ENCODE peak calls at places on chromosomes 6 and 20, in seven cellular contexts. One of them, this sample, is unnamed.

GRCh38 chr6:30037182-30037788 is 23.8 kb upstream of the POLR1H start:
- DNase-seq in GM12865: peak; percentile 26
- DNase-seq in neural progenitor cell: peak; percentile 30
- DNase-seq in body of pancreas: no peak
- DNase-seq in OCI-LY7: peak; percentile 35
- DNase-seq in upper lobe of left lung: no peak
- DNase-seq in fibroblast of pulmonary artery: peak; percentile 48
- DNase-seq in this sample: no peak

GRCh38 chr6:137370871-137371633 is 123.1 kb downstream of the OLIG3 start:
- DNase-seq in GM12865: peak; percentile 71
- DNase-seq in neural progenitor cell: no peak
- DNase-seq in body of pancreas: no peak
- DNase-seq in OCI-LY7: peak; percentile 46
- DNase-seq in upper lobe of left lung: no peak
- DNase-seq in fibroblast of pulmonary artery: no peak
- DNase-seq in this sample: peak; percentile 40

GRCh38 chr6:22231616-22232015 is 65.2 kb downstream of the PRL start:
- DNase-seq in GM12865: no peak
- DNase-seq in neural progenitor cell: no peak
- DNase-seq in body of pancreas: no peak
- DNase-seq in OCI-LY7: no peak
- DNase-seq in upper lobe of left lung: no peak
- DNase-seq in fibroblast of pulmonary artery: no peak
- DNase-seq in this sample: no peak

GRCh38 chr6:13722880-13723279 is 11.2 kb upstream of the RANBP9 start:
- DNase-seq in GM12865: no peak
- DNase-seq in neural progenitor cell: no peak
- DNase-seq in body of pancreas: no peak
- DNase-seq in OCI-LY7: no peak
- DNase-seq in upper lobe of left lung: no peak
- DNase-seq in fibroblast of pulmonary artery: no peak
- DNase-seq in this sample: no peak

GRCh38 chr6:160348552-160349441 is 619 bp downstream of the SLC22A3 start:
- DNase-seq in GM12865: no peak
- DNase-seq in neural progenitor cell: peak; percentile 65
- DNase-seq in body of pancreas: peak; percentile 29
- DNase-seq in OCI-LY7: no peak
- DNase-seq in upper lobe of left lung: peak; percentile 94
- DNase-seq in fibroblast of pulmonary artery: peak; percentile 35
- DNase-seq in this sample: no peak

GRCh38 chr6:84921891-84922290 is 157.5 kb upstream of the TBX18 start:
- DNase-seq in GM12865: no peak
- DNase-seq in neural progenitor cell: no peak
- DNase-seq in body of pancreas: no peak
- DNase-seq in OCI-LY7: no peak
- DNase-seq in upper lobe of left lung: no peak
- DNase-seq in fibroblast of pulmonary artery: no peak
- DNase-seq in this sample: no peak

GRCh38 chr6:11609324-11610071 is 71.9 kb downstream of the TMEM170B start:
- DNase-seq in GM12865: no peak
- DNase-seq in neural progenitor cell: peak; percentile 47
- DNase-seq in body of pancreas: no peak
- DNase-seq in OCI-LY7: no peak
- DNase-seq in upper lobe of left lung: peak; percentile 36
- DNase-seq in fibroblast of pulmonary artery: peak; percentile 97
- DNase-seq in this sample: no peak

GRCh38 chr6:82246370-82246769 is 1.2 kb downstream of the IBTK start:
- DNase-seq in GM12865: no peak
- DNase-seq in neural progenitor cell: no peak
- DNase-seq in body of pancreas: no peak
- DNase-seq in OCI-LY7: no peak
- DNase-seq in upper lobe of left lung: peak; percentile 23
- DNase-seq in fibroblast of pulmonary artery: no peak
- DNase-seq in this sample: no peak

GRCh38 chr20:49668181-49668877 is 45.3 kb downstream of the B4GALT5 start:
- DNase-seq in GM12865: peak; percentile 96
- DNase-seq in neural progenitor cell: peak; percentile 17
- DNase-seq in body of pancreas: peak; percentile 46
- DNase-seq in OCI-LY7: peak; percentile 74
- DNase-seq in upper lobe of left lung: no peak
- DNase-seq in fibroblast of pulmonary artery: no peak
- DNase-seq in this sample: peak; percentile 91

GRCh38 chr6:25054469-25054868 is 118.7 kb upstream of the RIPOR2 start:
- DNase-seq in GM12865: no peak
- DNase-seq in neural progenitor cell: no peak
- DNase-seq in body of pancreas: no peak
- DNase-seq in OCI-LY7: no peak
- DNase-seq in upper lobe of left lung: no peak
- DNase-seq in fibroblast of pulmonary artery: peak; percentile 63
- DNase-seq in this sample: no peak

GRCh38 chr20:41308290-41308691 is 9.2 kb downstream of the ZHX3 start:
- DNase-seq in GM12865: no peak
- DNase-seq in neural progenitor cell: no peak
- DNase-seq in body of pancreas: no peak
- DNase-seq in OCI-LY7: no peak
- DNase-seq in upper lobe of left lung: no peak
- DNase-seq in fibroblast of pulmonary artery: peak; percentile 96
- DNase-seq in this sample: no peak

GRCh38 chr6:78810698-78811097 is 56.7 kb upstream of the IRAK1BP1 start:
- DNase-seq in GM12865: no peak
- DNase-seq in neural progenitor cell: no peak
- DNase-seq in body of pancreas: no peak
- DNase-seq in OCI-LY7: no peak
- DNase-seq in upper lobe of left lung: no peak
- DNase-seq in fibroblast of pulmonary artery: peak; percentile 46
- DNase-seq in this sample: no peak

GRCh38 chr20:31602779-31603441 is 2.2 kb upstream of the ID1 start:
- DNase-seq in GM12865: peak; percentile 93
- DNase-seq in neural progenitor cell: no peak
- DNase-seq in body of pancreas: no peak
- DNase-seq in OCI-LY7: peak; percentile 20
- DNase-seq in upper lobe of left lung: no peak
- DNase-seq in fibroblast of pulmonary artery: peak; percentile 80
- DNase-seq in this sample: peak; percentile 59

GRCh38 chr6:15501806-15502450 is 160.9 kb downstream of the DTNBP1 start:
- DNase-seq in GM12865: no peak
- DNase-seq in neural progenitor cell: no peak
- DNase-seq in body of pancreas: peak; percentile 34
- DNase-seq in OCI-LY7: no peak
- DNase-seq in upper lobe of left lung: no peak
- DNase-seq in fibroblast of pulmonary artery: peak; percentile 93
- DNase-seq in this sample: no peak

GRCh38 chr6:36196049-36196879 is at the start of gene BRPF3:
- DNase-seq in GM12865: peak; percentile 81
- DNase-seq in neural progenitor cell: peak; percentile 92
- DNase-seq in body of pancreas: peak; percentile 85
- DNase-seq in OCI-LY7: peak; percentile 82
- DNase-seq in upper lobe of left lung: peak; percentile 97
- DNase-seq in fibroblast of pulmonary artery: peak; percentile 75
- DNase-seq in this sample: no peak

GRCh38 chr6:144797881-144798589 is 512.9 kb downstream of the UTRN start:
- DNase-seq in GM12865: no peak
- DNase-seq in neural progenitor cell: no peak
- DNase-seq in body of pancreas: no peak
- DNase-seq in OCI-LY7: no peak
- DNase-seq in upper lobe of left lung: no peak
- DNase-seq in fibroblast of pulmonary artery: peak; percentile 55
- DNase-seq in this sample: no peak

GRCh38 chr20:32358632-32358882 is 426 bp downstream of the ASXL1 start:
- DNase-seq in GM12865: no peak
- DNase-seq in neural progenitor cell: no peak
- DNase-seq in body of pancreas: no peak
- DNase-seq in OCI-LY7: no peak
- DNase-seq in upper lobe of left lung: no peak
- DNase-seq in fibroblast of pulmonary artery: no peak
- DNase-seq in this sample: no peak

GRCh38 chr6:45657243-45657642 is 279.5 kb upstream of the SUPT3H start:
- DNase-seq in GM12865: no peak
- DNase-seq in neural progenitor cell: no peak
- DNase-seq in body of pancreas: no peak
- DNase-seq in OCI-LY7: no peak
- DNase-seq in upper lobe of left lung: no peak
- DNase-seq in fibroblast of pulmonary artery: no peak
- DNase-seq in this sample: no peak

GRCh38 chr20:47801759-47802158 is 16.5 kb upstream of the SULF2 start:
- DNase-seq in GM12865: no peak
- DNase-seq in neural progenitor cell: no peak
- DNase-seq in body of pancreas: no peak
- DNase-seq in OCI-LY7: no peak
- DNase-seq in upper lobe of left lung: no peak
- DNase-seq in fibroblast of pulmonary artery: no peak
- DNase-seq in this sample: no peak

GRCh38 chr20:41001497-41001896 is 27.1 kb upstream of the TOP1 start:
- DNase-seq in GM12865: no peak
- DNase-seq in neural progenitor cell: no peak
- DNase-seq in body of pancreas: no peak
- DNase-seq in OCI-LY7: no peak
- DNase-seq in upper lobe of left lung: no peak
- DNase-seq in fibroblast of pulmonary artery: peak; percentile 52
- DNase-seq in this sample: no peak

GRCh38 chr6:6221829-6222535 is 98.5 kb downstream of the F13A1 start:
- DNase-seq in GM12865: peak; percentile 40
- DNase-seq in neural progenitor cell: peak; percentile 63
- DNase-seq in body of pancreas: peak; percentile 25
- DNase-seq in OCI-LY7: peak; percentile 59
- DNase-seq in upper lobe of left lung: no peak
- DNase-seq in fibroblast of pulmonary artery: no peak
- DNase-seq in this sample: no peak

GRCh38 chr6:164286021-164286420 is 871.5 kb downstream of the QKI start:
- DNase-seq in GM12865: no peak
- DNase-seq in neural progenitor cell: no peak
- DNase-seq in body of pancreas: no peak
- DNase-seq in OCI-LY7: no peak
- DNase-seq in upper lobe of left lung: no peak
- DNase-seq in fibroblast of pulmonary artery: peak; percentile 40
- DNase-seq in this sample: no peak

GRCh38 chr6:158575550-158575949 is 15.7 kb downstream of the TMEM181 start:
- DNase-seq in GM12865: no peak
- DNase-seq in neural progenitor cell: no peak
- DNase-seq in body of pancreas: no peak
- DNase-seq in OCI-LY7: no peak
- DNase-seq in upper lobe of left lung: no peak
- DNase-seq in fibroblast of pulmonary artery: peak; percentile 21
- DNase-seq in this sample: no peak
- H3K4me3 ChIP-seq in GM12865: no peak overlapping the region
- H3K4me3 ChIP-seq in neural progenitor cell: no peak overlapping the region
- H3K4me3 ChIP-seq in body of pancreas: no peak overlapping the region
- H3K4me3 ChIP-seq in OCI-LY7: no peak overlapping the region
- H3K4me3 ChIP-seq in upper lobe of left lung: no peak overlapping the region
- H3K4me3 ChIP-seq in fibroblast of pulmonary artery: no peak overlapping the region
- H3K4me3 ChIP-seq in this sample: no peak overlapping the region

GRCh38 chr20:44196278-44196677 is 9.3 kb upstream of the JPH2 start:
- DNase-seq in GM12865: no peak
- DNase-seq in neural progenitor cell: no peak
- DNase-seq in body of pancreas: no peak
- DNase-seq in OCI-LY7: no peak
- DNase-seq in upper lobe of left lung: no peak
- DNase-seq in fibroblast of pulmonary artery: no peak
- DNase-seq in this sample: no peak
- TF ChIP-seq CTCF in GM12865: no peak
- TF ChIP-seq CTCF in neural progenitor cell: no peak
- TF ChIP-seq CTCF in body of pancreas: no peak
- TF ChIP-seq CTCF in OCI-LY7: peak; percentile 57
- TF ChIP-seq CTCF in upper lobe of left lung: no peak
- TF ChIP-seq CTCF in fibroblast of pulmonary artery: peak; percentile 21
- TF ChIP-seq CTCF in this sample: no peak

GRCh38 chr6:1820714-1821113 is 211.0 kb downstream of the FOXC1 start:
- DNase-seq in GM12865: no peak
- DNase-seq in neural progenitor cell: no peak
- DNase-seq in body of pancreas: no peak
- DNase-seq in OCI-LY7: no peak
- DNase-seq in upper lobe of left lung: no peak
- DNase-seq in fibroblast of pulmonary artery: no peak
- DNase-seq in this sample: no peak

GRCh38 chr6:1819007-1819406 is 209.3 kb downstream of the FOXC1 start:
- DNase-seq in GM12865: no peak
- DNase-seq in neural progenitor cell: no peak
- DNase-seq in body of pancreas: no peak
- DNase-seq in OCI-LY7: no peak
- DNase-seq in upper lobe of left lung: no peak
- DNase-seq in fibroblast of pulmonary artery: no peak
- DNase-seq in this sample: no peak

GRCh38 chr6:1825277-1825676 is 215.6 kb downstream of the FOXC1 start:
- DNase-seq in GM12865: no peak
- DNase-seq in neural progenitor cell: no peak
- DNase-seq in body of pancreas: no peak
- DNase-seq in OCI-LY7: peak; percentile 19
- DNase-seq in upper lobe of left lung: no peak
- DNase-seq in fibroblast of pulmonary artery: no peak
- DNase-seq in this sample: no peak

GRCh38 chr6:1820165-1820564 is 210.4 kb downstream of the FOXC1 start:
- DNase-seq in GM12865: no peak
- DNase-seq in neural progenitor cell: no peak
- DNase-seq in body of pancreas: no peak
- DNase-seq in OCI-LY7: no peak
- DNase-seq in upper lobe of left lung: no peak
- DNase-seq in fibroblast of pulmonary artery: peak; percentile 84
- DNase-seq in this sample: no peak

DNA sequence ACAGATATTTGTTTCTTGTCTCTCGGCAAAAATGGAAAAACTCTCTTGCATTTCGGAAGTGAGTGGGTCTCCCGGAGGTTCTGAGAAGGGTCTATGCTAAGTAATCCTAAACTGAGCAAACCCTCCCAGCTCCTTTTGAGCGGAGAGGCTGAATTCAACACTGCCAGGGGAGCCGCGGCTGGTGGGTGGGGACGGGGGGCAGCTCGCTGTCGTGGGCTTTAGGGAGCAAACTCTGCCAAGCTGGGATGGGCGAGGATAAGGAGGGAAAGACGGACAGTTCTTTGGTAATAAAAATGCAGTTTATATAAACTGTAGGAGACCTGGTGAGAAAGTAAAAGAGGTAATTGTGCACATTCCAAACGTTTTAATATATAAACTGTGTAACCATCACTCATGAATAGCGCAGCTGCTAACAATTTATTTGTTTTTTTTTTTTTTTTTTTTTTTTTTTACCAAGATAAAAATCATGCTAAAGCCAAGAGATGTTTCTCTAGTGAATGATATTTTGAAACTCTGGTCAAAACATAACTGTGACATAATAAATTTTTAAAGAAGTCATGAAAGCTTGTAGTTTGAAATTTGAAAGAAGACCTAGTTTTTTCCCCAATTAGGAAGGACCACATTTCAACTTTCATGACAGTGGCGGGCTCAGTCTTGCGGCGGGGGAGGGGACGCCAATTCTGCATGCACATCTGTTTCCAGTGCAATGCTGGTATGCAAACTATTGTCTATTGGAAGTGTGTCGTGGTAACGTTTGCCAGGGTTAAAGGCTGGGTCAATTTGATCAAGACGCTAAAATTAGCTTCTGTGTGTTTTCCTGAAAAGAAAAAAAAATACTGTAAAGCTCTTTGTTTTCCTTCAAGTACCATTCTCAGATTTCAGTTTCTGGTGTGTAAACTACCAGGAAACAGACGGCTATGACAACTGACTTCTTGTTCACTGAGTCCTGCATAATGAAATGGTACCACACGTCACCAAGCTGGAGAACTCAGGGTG is 211.8 kb downstream of the FOXC1 start:
- DNase-seq in GM12865: peak; percentile 51
- DNase-seq in neural progenitor cell: no peak
- DNase-seq in body of pancreas: no peak
- DNase-seq in OCI-LY7: no peak
- DNase-seq in upper lobe of left lung: peak; percentile 37
- DNase-seq in fibroblast of pulmonary artery: peak; percentile 48
- DNase-seq in this sample: peak; percentile 38
- H3K4me3 ChIP-seq in GM12865: no peak overlapping the region
- H3K4me3 ChIP-seq in neural progenitor cell: no peak overlapping the region
- H3K4me3 ChIP-seq in body of pancreas: no peak overlapping the region
- H3K4me3 ChIP-seq in OCI-LY7: no peak overlapping the region
- H3K4me3 ChIP-seq in upper lobe of left lung: no peak overlapping the region
- H3K4me3 ChIP-seq in fibroblast of pulmonary artery: no peak overlapping the region
- H3K4me3 ChIP-seq in this sample: no peak overlapping the region

GRCh38 chr6:154613137-154613676 is 102.7 kb upstream of the CNKSR3 start:
- DNase-seq in GM12865: no peak
- DNase-seq in neural progenitor cell: no peak
- DNase-seq in body of pancreas: peak; percentile 19
- DNase-seq in OCI-LY7: no peak
- DNase-seq in upper lobe of left lung: no peak
- DNase-seq in fibroblast of pulmonary artery: peak; percentile 67
- DNase-seq in this sample: no peak
- TF ChIP-seq CTCF in GM12865: no peak
- TF ChIP-seq CTCF in neural progenitor cell: no peak
- TF ChIP-seq CTCF in body of pancreas: no peak
- TF ChIP-seq CTCF in OCI-LY7: no peak
- TF ChIP-seq CTCF in upper lobe of left lung: no peak
- TF ChIP-seq CTCF in fibroblast of pulmonary artery: no peak
- TF ChIP-seq CTCF in this sample: no peak

This sample was measured in GM12864.